ENCODE peak calls at places on chromosome 21, in six cellular contexts. One of them, this sample, is unnamed.
A peak's percentile ranks its signal among the peaks of the same experiment; 100 is the strongest.

GRCh38 chr21:36097427-36098230 is 27.8 kb downstream of the CBR1 start:
- DNase-seq in SJSA1: no peak
- DNase-seq in heart left ventricle: no peak
- DNase-seq in psoas muscle: no peak
- DNase-seq in lower leg skin: no peak
- DNase-seq in pancreas: no peak
- DNase-seq in this sample: no peak

GRCh38 chr21:42381347-42381984 is 14.4 kb downstream of the TMPRSS3 start:
- DNase-seq in SJSA1: no peak
- DNase-seq in heart left ventricle: no peak
- DNase-seq in psoas muscle: no peak
- DNase-seq in lower leg skin: no peak
- DNase-seq in pancreas: peak; percentile 78
- DNase-seq in this sample: no peak

GRCh38 chr21:28943631-28944030 is 49.0 kb downstream of the LTN1 start:
- DNase-seq in SJSA1: no peak
- DNase-seq in heart left ventricle: no peak
- DNase-seq in psoas muscle: no peak
- DNase-seq in lower leg skin: no peak
- DNase-seq in pancreas: no peak
- DNase-seq in this sample: no peak

GRCh38 chr21:39385299-39386145 is 36.6 kb upstream of the HMGN1 start:
- DNase-seq in SJSA1: peak; percentile 83
- DNase-seq in heart left ventricle: peak; percentile 81
- DNase-seq in psoas muscle: peak; percentile 93
- DNase-seq in lower leg skin: peak; percentile 26
- DNase-seq in pancreas: peak; percentile 99
- DNase-seq in this sample: no peak

GRCh38 chr21:36104306-36105300 is 30.3 kb upstream of the CBR3 start:
- DNase-seq in SJSA1: peak; percentile 94
- DNase-seq in heart left ventricle: peak; percentile 33
- DNase-seq in psoas muscle: peak; percentile 72
- DNase-seq in lower leg skin: no peak
- DNase-seq in pancreas: no peak
- DNase-seq in this sample: no peak

GRCh38 chr21:41411449-41412089 is 14.5 kb upstream of the MX1 start:
- DNase-seq in SJSA1: no peak
- DNase-seq in heart left ventricle: no peak
- DNase-seq in psoas muscle: no peak
- DNase-seq in lower leg skin: no peak
- DNase-seq in pancreas: no peak
- DNase-seq in this sample: no peak

GRCh38 chr21:44281801-44282200 is 3.9 kb upstream of the AIRE start:
- DNase-seq in SJSA1: no peak
- DNase-seq in heart left ventricle: no peak
- DNase-seq in psoas muscle: peak; percentile 35
- DNase-seq in lower leg skin: no peak
- DNase-seq in pancreas: peak; percentile 41
- DNase-seq in this sample: no peak

GRCh38 chr21:41188476-41189146 is 20.7 kb downstream of the BACE2 start:
- DNase-seq in SJSA1: no peak
- DNase-seq in heart left ventricle: no peak
- DNase-seq in psoas muscle: no peak
- DNase-seq in lower leg skin: no peak
- DNase-seq in pancreas: no peak
- DNase-seq in this sample: no peak

GRCh38 chr21:45200031-45200430 is 87.7 kb downstream of the POFUT2 start:
- DNase-seq in SJSA1: no peak
- DNase-seq in heart left ventricle: no peak
- DNase-seq in psoas muscle: no peak
- DNase-seq in lower leg skin: no peak
- DNase-seq in pancreas: no peak
- DNase-seq in this sample: no peak

GRCh38 chr21:41786521-41786987 is 19.7 kb upstream of the RIPK4 start:
- DNase-seq in SJSA1: peak; percentile 84
- DNase-seq in heart left ventricle: no peak
- DNase-seq in psoas muscle: no peak
- DNase-seq in lower leg skin: no peak
- DNase-seq in pancreas: no peak
- DNase-seq in this sample: no peak

GRCh38 chr21:46078322-46078981 is 19.5 kb upstream of the COL6A2 start:
- DNase-seq in SJSA1: peak; percentile 37
- DNase-seq in heart left ventricle: no peak
- DNase-seq in psoas muscle: peak; percentile 72
- DNase-seq in lower leg skin: peak; percentile 28
- DNase-seq in pancreas: no peak
- DNase-seq in this sample: no peak

GRCh38 chr21:14843991-14844390 is 220.8 kb downstream of the NRIP1 start:
- DNase-seq in SJSA1: no peak
- DNase-seq in heart left ventricle: no peak
- DNase-seq in psoas muscle: no peak
- DNase-seq in lower leg skin: no peak
- DNase-seq in pancreas: no peak
- DNase-seq in this sample: no peak

GRCh38 chr21:46061950-46062349 is 36.0 kb upstream of the COL6A2 start:
- DNase-seq in SJSA1: no peak
- DNase-seq in heart left ventricle: no peak
- DNase-seq in psoas muscle: no peak
- DNase-seq in lower leg skin: peak; percentile 12
- DNase-seq in pancreas: no peak
- DNase-seq in this sample: no peak

GRCh38 chr21:42414928-42415769 is 11.4 kb downstream of the UBASH3A start:
- DNase-seq in SJSA1: peak; percentile 92
- DNase-seq in heart left ventricle: no peak
- DNase-seq in psoas muscle: no peak
- DNase-seq in lower leg skin: no peak
- DNase-seq in pancreas: no peak
- DNase-seq in this sample: no peak

GRCh38 chr21:31444061-31444460 is 100.0 kb upstream of the TIAM1 start:
- DNase-seq in SJSA1: no peak
- DNase-seq in heart left ventricle: no peak
- DNase-seq in psoas muscle: no peak
- DNase-seq in lower leg skin: no peak
- DNase-seq in pancreas: no peak
- DNase-seq in this sample: no peak

GRCh38 chr21:42547906-42548365 is 34.3 kb downstream of the SLC37A1 start:
- DNase-seq in SJSA1: no peak
- DNase-seq in heart left ventricle: no peak
- DNase-seq in psoas muscle: no peak
- DNase-seq in lower leg skin: no peak
- DNase-seq in pancreas: peak; percentile 38
- DNase-seq in this sample: no peak

GRCh38 chr21:46120301-46121285 is 22.7 kb downstream of the COL6A2 start:
- DNase-seq in SJSA1: peak; percentile 44
- DNase-seq in heart left ventricle: peak; percentile 15
- DNase-seq in psoas muscle: peak; percentile 42
- DNase-seq in lower leg skin: no peak
- DNase-seq in pancreas: peak; percentile 75
- DNase-seq in this sample: no peak

GRCh38 chr21:9737871-9738520 is 783.4 kb upstream of the TPTE start:
- DNase-seq in SJSA1: no peak
- DNase-seq in heart left ventricle: no peak
- DNase-seq in psoas muscle: no peak
- DNase-seq in lower leg skin: no peak
- DNase-seq in pancreas: no peak
- DNase-seq in this sample: no peak

GRCh38 chr21:14968029-14968428 is 96.8 kb downstream of the NRIP1 start:
- DNase-seq in SJSA1: no peak
- DNase-seq in heart left ventricle: no peak
- DNase-seq in psoas muscle: no peak
- DNase-seq in lower leg skin: no peak
- DNase-seq in pancreas: no peak
- DNase-seq in this sample: no peak

GRCh38 chr21:41396452-41397107 is 29.5 kb upstream of the MX1 start:
- DNase-seq in SJSA1: no peak
- DNase-seq in heart left ventricle: no peak
- DNase-seq in psoas muscle: peak; percentile 65
- DNase-seq in lower leg skin: peak; percentile 61
- DNase-seq in pancreas: no peak
- DNase-seq in this sample: no peak

DNA sequence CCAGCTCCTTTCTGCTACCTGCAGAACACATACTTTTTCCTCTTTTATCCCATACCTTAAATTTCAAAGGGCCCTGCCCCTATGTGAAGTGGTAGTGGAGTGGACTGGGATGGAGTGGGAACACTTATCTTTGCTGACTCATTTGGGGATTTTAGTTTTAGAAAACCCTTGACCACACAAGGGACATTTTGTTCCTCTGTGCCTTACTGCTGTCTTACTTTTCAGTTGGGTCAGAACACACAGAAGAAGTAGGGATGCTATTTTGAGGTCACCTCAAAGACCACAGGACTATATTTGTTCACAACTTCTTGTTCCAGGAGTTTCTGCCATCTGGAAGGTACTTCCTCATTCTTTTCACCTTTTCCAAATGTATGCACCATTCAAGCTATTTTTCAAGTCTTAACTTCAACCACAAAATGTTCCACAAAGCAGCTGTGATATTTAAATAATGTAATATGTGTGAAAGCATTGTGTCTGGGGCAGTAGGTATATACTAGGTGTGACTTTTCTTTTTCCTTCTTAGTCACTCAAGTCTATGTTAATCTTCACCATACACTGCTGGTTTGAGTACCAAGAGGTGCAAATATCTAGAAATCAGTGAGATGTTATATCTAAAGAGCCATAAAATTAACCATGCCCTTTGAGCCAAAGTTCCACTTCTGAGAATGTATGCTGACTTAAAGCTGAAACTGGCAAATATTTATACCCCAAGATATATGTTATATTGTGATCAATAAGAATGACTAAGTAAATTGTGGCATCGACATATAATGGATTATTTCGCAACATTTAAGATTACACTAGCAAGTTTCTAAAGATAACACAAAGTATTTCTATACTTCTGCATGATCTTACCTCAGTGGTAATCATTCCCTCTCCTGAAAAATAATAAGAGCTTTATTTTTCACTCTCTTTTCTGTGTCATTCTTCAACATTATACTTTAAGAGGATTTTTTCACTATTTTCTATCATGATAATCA is 308.5 kb downstream of the MRPL39 start:
- DNase-seq in SJSA1: no peak
- DNase-seq in heart left ventricle: no peak
- DNase-seq in psoas muscle: no peak
- DNase-seq in lower leg skin: no peak
- DNase-seq in pancreas: no peak
- DNase-seq in this sample: no peak
- H3K4me3 ChIP-seq in SJSA1: no peak overlapping the region
- H3K4me3 ChIP-seq in heart left ventricle: no peak overlapping the region
- H3K4me3 ChIP-seq in psoas muscle: no peak overlapping the region
- H3K4me3 ChIP-seq in lower leg skin: no peak overlapping the region
- H3K4me3 ChIP-seq in pancreas: no peak overlapping the region
- H3K4me3 ChIP-seq in this sample: no peak overlapping the region

GRCh38 chr21:37268186-37268503 is 1.0 kb upstream of the VPS26C start:
- DNase-seq in SJSA1: no peak
- DNase-seq in heart left ventricle: no peak
- DNase-seq in psoas muscle: no peak
- DNase-seq in lower leg skin: no peak
- DNase-seq in pancreas: no peak
- DNase-seq in this sample: no peak
- H3K4me3 ChIP-seq in SJSA1: peak overlapping the region; percentile 56
- H3K4me3 ChIP-seq in heart left ventricle: peak overlapping the region; percentile 95
- H3K4me3 ChIP-seq in psoas muscle: peak overlapping the region; percentile 96
- H3K4me3 ChIP-seq in lower leg skin: peak overlapping the region; percentile 72
- H3K4me3 ChIP-seq in pancreas: peak overlapping the region; percentile 90
- H3K4me3 ChIP-seq in this sample: peak overlapping the region; percentile 92

DNA sequence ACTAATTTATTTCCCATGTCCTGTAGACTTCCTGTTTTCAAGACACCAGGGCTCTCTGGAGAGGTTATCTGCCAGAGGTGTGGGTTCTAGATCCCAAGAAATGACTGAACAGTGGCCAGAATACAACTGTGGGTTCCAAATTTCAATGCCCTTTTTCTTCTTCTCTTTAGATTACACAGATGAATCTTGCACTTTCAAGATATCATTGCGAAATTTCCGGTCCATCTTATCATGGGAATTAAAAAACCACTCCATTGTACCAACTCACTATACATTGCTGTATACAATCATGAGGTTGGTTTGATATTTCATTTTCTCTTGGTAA is 15.0 kb downstream of the IFNAR2 start:
- DNase-seq in SJSA1: no peak
- DNase-seq in heart left ventricle: no peak
- DNase-seq in psoas muscle: no peak
- DNase-seq in lower leg skin: no peak
- DNase-seq in pancreas: no peak
- DNase-seq in this sample: no peak
- H3K4me3 ChIP-seq in SJSA1: no peak overlapping the region
- H3K4me3 ChIP-seq in heart left ventricle: no peak overlapping the region
- H3K4me3 ChIP-seq in psoas muscle: no peak overlapping the region
- H3K4me3 ChIP-seq in lower leg skin: no peak overlapping the region
- H3K4me3 ChIP-seq in pancreas: no peak overlapping the region
- H3K4me3 ChIP-seq in this sample: no peak overlapping the region

GRCh38 chr21:34075760-34076159 is 2.4 kb downstream of the MRPS6 start:
- DNase-seq in SJSA1: no peak
- DNase-seq in heart left ventricle: no peak
- DNase-seq in psoas muscle: no peak
- DNase-seq in lower leg skin: no peak
- DNase-seq in pancreas: no peak
- DNase-seq in this sample: no peak
- H3K4me3 ChIP-seq in SJSA1: no peak overlapping the region
- H3K4me3 ChIP-seq in heart left ventricle: peak overlapping the region; percentile 87
- H3K4me3 ChIP-seq in psoas muscle: peak overlapping the region; percentile 83
- H3K4me3 ChIP-seq in lower leg skin: no peak overlapping the region
- H3K4me3 ChIP-seq in pancreas: no peak overlapping the region
- H3K4me3 ChIP-seq in this sample: peak overlapping the region; percentile 8

GRCh38 chr21:34528131-34528561 is 16.1 kb upstream of the KCNE1 start:
- DNase-seq in SJSA1: no peak
- DNase-seq in heart left ventricle: no peak
- DNase-seq in psoas muscle: no peak
- DNase-seq in lower leg skin: no peak
- DNase-seq in pancreas: no peak
- DNase-seq in this sample: no peak

GRCh38 chr21:34526618-34527290 is 14.7 kb upstream of the KCNE1 start:
- DNase-seq in SJSA1: peak; percentile 96
- DNase-seq in heart left ventricle: peak; percentile 86
- DNase-seq in psoas muscle: peak; percentile 75
- DNase-seq in lower leg skin: peak; percentile 76
- DNase-seq in pancreas: no peak
- DNase-seq in this sample: no peak

GRCh38 chr21:34524671-34525601 is 12.9 kb upstream of the KCNE1 start:
- DNase-seq in SJSA1: no peak
- DNase-seq in heart left ventricle: no peak
- DNase-seq in psoas muscle: no peak
- DNase-seq in lower leg skin: no peak
- DNase-seq in pancreas: no peak
- DNase-seq in this sample: no peak

GRCh38 chr21:34523019-34523418 is 11.0 kb upstream of the KCNE1 start:
- DNase-seq in SJSA1: no peak
- DNase-seq in heart left ventricle: no peak
- DNase-seq in psoas muscle: no peak
- DNase-seq in lower leg skin: no peak
- DNase-seq in pancreas: no peak
- DNase-seq in this sample: no peak

GRCh38 chr21:34526236-34526617 is 14.2 kb upstream of the KCNE1 start:
- DNase-seq in SJSA1: no peak
- DNase-seq in heart left ventricle: no peak
- DNase-seq in psoas muscle: no peak
- DNase-seq in lower leg skin: no peak
- DNase-seq in pancreas: no peak
- DNase-seq in this sample: no peak
- H3K4me3 ChIP-seq in SJSA1: peak overlapping the region; percentile 45
- H3K4me3 ChIP-seq in heart left ventricle: peak overlapping the region; percentile 67
- H3K4me3 ChIP-seq in psoas muscle: peak overlapping the region; percentile 55
- H3K4me3 ChIP-seq in lower leg skin: peak overlapping the region; percentile 3
- H3K4me3 ChIP-seq in pancreas: peak overlapping the region; percentile 41
- H3K4me3 ChIP-seq in this sample: peak overlapping the region; percentile 41

This sample was measured in esophagus squamous epithelium.